ENCODE peak calls at places on chromosome 11, in four cellular contexts. E is HCT116, Y is HepG2, L is H1. A is an unnamed sample. For H3K4me1, the result is how much of the 10 kb centered on the place peaks cover.

GRCh38 chr11:70226967-70227366 is 23.9 kb downstream of the FADD start:
- DNase-seq in Y (no peak), E (peak), L (no peak), A (peak)

GRCh38 chr11:69825037-69825834 is 6.0 kb upstream of the FGF3 start:
- DNase-seq in E (peak), L (no peak), Y (no peak), A (no peak)

GRCh38 chr11:48169706-48170105 is 46.9 kb upstream of the OR4B1 start:
- DNase-seq in E (no peak), L (no peak), Y (no peak), A (no peak)

GRCh38 chr11:61106906-61107470 is 4.7 kb downstream of the CD5 start:
- DNase-seq in E (no peak), Y (no peak), L (no peak), A (no peak)

GRCh38 chr11:8813658-8814057 is 97.3 kb upstream of the AKIP1 start:
- DNase-seq in E (peak), L (peak), Y (peak), A (peak)

GRCh38 chr11:127223026-127223425 is 222.5 kb upstream of the KIRREL3 start:
- DNase-seq in E (no peak), Y (no peak), L (no peak), A (no peak)

GRCh38 chr11:12824281-12825041 is 150.2 kb downstream of the TEAD1 start:
- DNase-seq in Y (peak), L (no peak), E (no peak), A (no peak)

GRCh38 chr11:94151903-94152677 is 23.4 kb downstream of the PANX1 start:
- DNase-seq in L (no peak), Y (peak), E (peak), A (peak)

GRCh38 chr11:45045692-45046471 is 95.2 kb upstream of the TP53I11 start:
- DNase-seq in L (no peak), E (peak), Y (no peak), A (no peak)

GRCh38 chr11:115709297-115709696 is 205.1 kb upstream of the CADM1 start:
- DNase-seq in Y (no peak), L (no peak), E (no peak), A (no peak)

GRCh38 chr11:35066783-35067476 is 72.0 kb upstream of the CD44 start:
- DNase-seq in L (no peak), Y (no peak), E (no peak), A (no peak)

GRCh38 chr11:81449588-81450155 is 1284.0 kb downstream of the FAM181B start:
- DNase-seq in E (no peak), Y (no peak), L (no peak), A (no peak)
- TF ChIP-seq SP1 in E (no peak), Y (no peak), L (no peak), A (no peak)

GRCh38 chr11:17751558-17751957 is 17.0 kb downstream of the KCNC1 start:
- DNase-seq in Y (no peak), L (no peak), E (no peak), A (no peak)
- H3K4me1 ChIP-seq in Y (under half), L (under half), E (under half), A (under half)

DNA sequence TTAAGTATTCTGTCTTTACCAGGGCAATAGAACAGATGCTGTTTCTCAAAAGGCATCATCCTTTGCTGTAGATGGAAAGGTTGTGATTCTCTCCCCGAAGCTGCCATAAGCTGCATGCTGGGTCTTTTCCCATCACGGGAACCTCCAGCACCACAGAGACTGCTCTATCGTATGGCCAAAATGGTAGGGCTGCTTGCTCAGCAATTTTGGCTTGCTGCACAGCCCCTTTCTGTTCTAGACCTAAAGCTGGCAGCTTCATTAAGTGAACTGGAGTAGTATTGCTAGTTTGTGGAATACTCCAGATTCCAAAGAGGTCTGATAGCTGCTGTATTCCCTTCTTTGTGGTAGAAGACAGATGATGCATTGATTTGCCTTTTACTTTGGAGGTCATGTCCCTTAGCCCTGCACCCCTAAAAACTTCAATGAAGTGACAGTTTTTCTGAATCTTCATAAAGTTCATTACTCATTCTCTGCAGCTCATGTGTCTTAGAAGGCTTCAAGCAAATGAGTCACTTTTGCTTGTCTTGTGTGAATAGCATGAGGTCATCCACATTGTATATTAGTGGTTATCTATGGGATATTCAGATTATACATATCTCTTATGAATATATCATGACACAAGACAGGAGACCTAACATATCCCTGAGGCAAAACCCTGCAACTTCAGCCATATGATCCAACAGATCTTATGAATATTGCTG is 245.3 kb downstream of the FAM76B start:
- DNase-seq in L (no peak), E (no peak), Y (no peak), A (peak)
- TF ChIP-seq SP1 in L (no peak), E (no peak), Y (no peak), A (no peak)

DNA sequence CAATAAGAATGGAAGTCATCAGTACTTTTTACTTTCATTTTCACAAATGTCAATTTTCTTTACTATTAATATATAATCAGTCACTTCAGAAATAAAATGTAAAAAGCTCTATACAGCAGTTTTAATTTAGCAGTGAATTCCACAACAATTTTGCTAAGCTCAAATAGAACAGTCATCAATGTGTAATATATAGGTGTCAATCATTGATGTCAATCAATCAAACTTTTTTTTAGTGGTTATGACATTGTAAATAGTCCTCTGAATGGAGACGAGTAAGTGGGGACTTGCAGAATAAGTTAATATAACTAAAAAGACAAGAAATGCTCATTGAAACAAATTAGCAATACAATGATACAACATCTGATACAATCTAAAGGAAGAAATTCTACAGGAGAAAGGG is 327.4 kb downstream of the GUCY1A2 start:
- DNase-seq in Y (no peak), L (no peak), E (no peak), A (no peak)
- H3K4me1 ChIP-seq in Y (under half), L (under half), E (under half), A (under half)

GRCh38 chr11:9953994-9954626 is 290.2 kb downstream of the SWAP70 start:
- DNase-seq in Y (no peak), L (no peak), E (no peak), A (no peak)

GRCh38 chr11:9956483-9956882 is 292.6 kb downstream of the SWAP70 start:
- DNase-seq in Y (no peak), L (no peak), E (no peak), A (no peak)

GRCh38 chr11:9951714-9952275 is 287.9 kb downstream of the SWAP70 start:
- DNase-seq in Y (no peak), E (no peak), L (no peak), A (no peak)

GRCh38 chr11:9957072-9957471 is 293.2 kb downstream of the SWAP70 start:
- DNase-seq in E (no peak), Y (no peak), L (no peak), A (no peak)

GRCh38 chr11:9955387-9955786 is 291.5 kb downstream of the SWAP70 start:
- DNase-seq in E (no peak), L (no peak), Y (no peak), A (no peak)
- TF ChIP-seq SP1 in E (no peak), L (no peak), Y (no peak), A (no peak)

GRCh38 chr11:27395556-27396258 is 32.7 kb upstream of the CCDC34 start:
- DNase-seq in L (no peak), Y (peak), E (no peak), A (no peak)
- H3K4me1 ChIP-seq in L (under half), Y (half or more), E (under half), A (half or more)

DNA sequence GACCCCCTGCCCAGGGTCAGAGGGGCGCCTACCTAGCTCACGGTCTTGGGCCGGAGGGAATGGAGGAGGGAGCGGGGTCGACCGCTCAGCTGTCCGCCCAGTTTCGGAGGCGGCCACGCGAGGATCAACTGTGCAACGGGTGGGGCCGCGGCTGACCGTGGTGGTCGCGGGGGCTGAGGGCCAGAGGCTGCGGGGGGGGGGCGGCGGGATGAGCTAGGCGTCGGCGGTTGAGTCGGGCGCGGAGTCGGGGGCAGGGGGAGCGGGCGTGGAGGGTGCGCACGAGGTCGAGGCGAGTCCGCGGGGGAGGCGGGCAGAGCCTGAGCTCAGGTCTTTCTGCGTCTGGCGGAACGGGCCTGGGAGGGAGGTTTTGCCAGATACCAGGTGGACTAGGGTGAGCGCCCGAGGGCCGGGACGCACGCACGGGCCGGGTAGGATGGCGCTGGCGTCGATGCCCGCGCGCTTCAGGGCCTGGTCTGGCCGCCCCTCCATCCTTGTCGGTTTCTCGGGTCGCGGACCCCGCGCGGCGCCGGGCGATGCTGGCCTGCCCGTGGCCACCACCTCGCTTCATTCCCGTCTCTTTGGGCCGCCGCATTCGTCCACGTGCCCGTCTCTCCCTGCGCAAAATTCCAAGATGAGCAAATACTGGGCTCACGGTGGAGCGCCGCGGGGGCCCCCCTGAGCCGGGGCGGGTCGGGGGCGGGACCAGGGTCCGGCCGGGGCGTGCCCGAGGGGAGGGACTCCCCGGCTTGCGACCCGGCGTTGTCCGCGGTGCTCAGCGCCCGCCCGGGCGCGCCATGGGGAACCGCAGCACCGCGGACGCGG is at the start of gene DRD4:
- DNase-seq in L (no peak), Y (no peak), E (no peak), A (no peak)
- TF ChIP-seq SP1 in L (no peak), Y (no peak), E (no peak), A (no peak)

GRCh38 chr11:121891134-121891533 is 224.9 kb downstream of the BLID start:
- DNase-seq in Y (no peak), L (no peak), E (no peak), A (no peak)

GRCh38 chr11:121892863-121893262 is 223.2 kb downstream of the BLID start:
- DNase-seq in E (no peak), Y (no peak), L (no peak), A (no peak)

GRCh38 chr11:121895919-121896318 is 220.1 kb downstream of the BLID start:
- DNase-seq in L (no peak), E (no peak), Y (no peak), A (no peak)

GRCh38 chr11:121892131-121892681 is 223.8 kb downstream of the BLID start:
- DNase-seq in Y (no peak), E (no peak), L (peak), A (no peak)

GRCh38 chr11:121894581-121894980 is 221.4 kb downstream of the BLID start:
- DNase-seq in L (no peak), Y (no peak), E (no peak), A (no peak)
- H3K4me1 ChIP-seq in L (under half), Y (under half), E (under half), A (under half)

GRCh38 chr11:15821471-15821870 is 534.9 kb downstream of the SOX6 start:
- DNase-seq in L (no peak), Y (no peak), E (no peak), A (no peak)

GRCh38 chr11:15816270-15816871 is 540.0 kb downstream of the SOX6 start:
- DNase-seq in E (no peak), Y (no peak), L (no peak), A (no peak)

GRCh38 chr11:15818132-15818842 is 538.1 kb downstream of the SOX6 start:
- DNase-seq in L (no peak), Y (no peak), E (no peak), A (no peak)

GRCh38 chr11:15816996-15817395 is 539.4 kb downstream of the SOX6 start:
- DNase-seq in L (no peak), Y (no peak), E (no peak), A (no peak)

GRCh38 chr11:15819679-15820286 is 536.6 kb downstream of the SOX6 start:
- DNase-seq in Y (peak), L (peak), E (peak), A (peak)
- TF ChIP-seq SP1 in Y (no peak), L (no peak), E (no peak), A (no peak)

DNA sequence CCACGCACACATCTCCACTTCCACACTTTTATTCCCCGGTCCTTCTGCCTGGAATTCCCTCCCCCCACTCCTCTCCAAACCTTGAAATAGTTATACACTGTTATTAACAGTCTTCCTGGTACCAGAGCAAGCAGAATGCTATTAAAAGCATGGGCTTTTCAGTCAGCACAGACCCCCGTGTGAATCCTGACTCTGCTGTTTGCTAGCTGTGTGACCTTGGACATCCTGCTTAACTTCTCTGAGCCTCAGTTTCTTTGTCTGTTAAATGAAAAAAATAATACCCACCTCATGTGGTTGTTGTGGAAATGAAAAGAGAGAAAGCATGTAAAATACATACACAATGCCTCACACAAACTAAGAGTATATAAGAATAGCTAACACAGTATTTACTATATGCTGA is 39.6 kb downstream of the AHNAK start:
- DNase-seq in E (no peak), L (no peak), Y (no peak), A (no peak)
- H3K4me1 ChIP-seq in E (under half), L (under half), Y (half or more), A (under half)